ENCODE peak calls at places on chromosomes 1 and 21, in seven cellular contexts. One of them, this sample, is unnamed.

GRCh38 chr1:74246266-74246665 is 11.1 kb downstream of the TNNI3K start:
- DNase-seq in SK-N-SH: no peak
- DNase-seq in AG10803: no peak
- DNase-seq in neural crest cell: no peak
- DNase-seq in endothelial cell: no peak
- DNase-seq in CD4-positive, alpha-beta T cell: no peak
- DNase-seq in GM10248: no peak
- DNase-seq in this sample: no peak

GRCh38 chr1:91948501-91949355 is 473 bp upstream of the BRDT start:
- DNase-seq in GM10248: no peak
- DNase-seq in CD4-positive, alpha-beta T cell: peak; percentile 25
- DNase-seq in neural crest cell: no peak
- DNase-seq in SK-N-SH: no peak
- DNase-seq in AG10803: no peak
- DNase-seq in endothelial cell: no peak
- DNase-seq in this sample: no peak

GRCh38 chr21:17527711-17528110 is 14.9 kb downstream of the CXADR start:
- DNase-seq in endothelial cell: no peak
- DNase-seq in GM10248: no peak
- DNase-seq in SK-N-SH: no peak
- DNase-seq in CD4-positive, alpha-beta T cell: no peak
- DNase-seq in AG10803: no peak
- DNase-seq in neural crest cell: no peak
- DNase-seq in this sample: no peak

GRCh38 chr1:221344693-221345092 is 397.2 kb downstream of the DUSP10 start:
- DNase-seq in AG10803: peak; percentile 77
- DNase-seq in CD4-positive, alpha-beta T cell: no peak
- DNase-seq in GM10248: no peak
- DNase-seq in endothelial cell: no peak
- DNase-seq in neural crest cell: no peak
- DNase-seq in SK-N-SH: no peak
- DNase-seq in this sample: no peak

GRCh38 chr1:208024406-208024805 is 113.5 kb upstream of the CD34 start:
- DNase-seq in neural crest cell: no peak
- DNase-seq in SK-N-SH: no peak
- DNase-seq in endothelial cell: no peak
- DNase-seq in GM10248: no peak
- DNase-seq in AG10803: peak; percentile 63
- DNase-seq in CD4-positive, alpha-beta T cell: no peak
- DNase-seq in this sample: no peak

GRCh38 chr1:174114788-174115448 is 44.4 kb upstream of the RABGAP1L start:
- DNase-seq in neural crest cell: peak; percentile 31
- DNase-seq in AG10803: peak; percentile 59
- DNase-seq in GM10248: peak; percentile 27
- DNase-seq in endothelial cell: peak; percentile 46
- DNase-seq in CD4-positive, alpha-beta T cell: no peak
- DNase-seq in SK-N-SH: peak; percentile 25
- DNase-seq in this sample: no peak

GRCh38 chr1:184223216-184223615 is 163.6 kb upstream of the C1orf21 start:
- DNase-seq in AG10803: no peak
- DNase-seq in CD4-positive, alpha-beta T cell: no peak
- DNase-seq in GM10248: no peak
- DNase-seq in SK-N-SH: no peak
- DNase-seq in endothelial cell: no peak
- DNase-seq in neural crest cell: no peak
- DNase-seq in this sample: no peak

GRCh38 chr1:23613191-23614126 is 54.2 kb upstream of the ID3 start:
- DNase-seq in neural crest cell: no peak
- DNase-seq in endothelial cell: no peak
- DNase-seq in AG10803: no peak
- DNase-seq in GM10248: peak; percentile 59
- DNase-seq in SK-N-SH: no peak
- DNase-seq in CD4-positive, alpha-beta T cell: peak; percentile 27
- DNase-seq in this sample: no peak

GRCh38 chr21:33884361-33885157 is 31.0 kb downstream of the ATP5PO start:
- DNase-seq in CD4-positive, alpha-beta T cell: no peak
- DNase-seq in endothelial cell: no peak
- DNase-seq in SK-N-SH: no peak
- DNase-seq in GM10248: no peak
- DNase-seq in AG10803: peak; percentile 96
- DNase-seq in neural crest cell: no peak
- DNase-seq in this sample: no peak

GRCh38 chr1:218624051-218624450 is 278.9 kb downstream of the TGFB2 start:
- DNase-seq in GM10248: no peak
- DNase-seq in CD4-positive, alpha-beta T cell: no peak
- DNase-seq in AG10803: no peak
- DNase-seq in neural crest cell: no peak
- DNase-seq in SK-N-SH: no peak
- DNase-seq in endothelial cell: no peak
- DNase-seq in this sample: no peak

GRCh38 chr1:204592246-204592948 is 76.2 kb downstream of the MDM4 start:
- DNase-seq in neural crest cell: no peak
- DNase-seq in AG10803: no peak
- DNase-seq in endothelial cell: no peak
- DNase-seq in SK-N-SH: no peak
- DNase-seq in GM10248: no peak
- DNase-seq in CD4-positive, alpha-beta T cell: no peak
- DNase-seq in this sample: no peak

GRCh38 chr1:180503274-180503862 is 991 bp upstream of the ACBD6 start:
- DNase-seq in GM10248: peak; percentile 24
- DNase-seq in endothelial cell: no peak
- DNase-seq in SK-N-SH: peak; percentile 42
- DNase-seq in neural crest cell: no peak
- DNase-seq in AG10803: peak; percentile 33
- DNase-seq in CD4-positive, alpha-beta T cell: no peak
- DNase-seq in this sample: no peak

GRCh38 chr1:203704120-203704519 is 60.9 kb upstream of the LAX1 start:
- DNase-seq in GM10248: no peak
- DNase-seq in CD4-positive, alpha-beta T cell: no peak
- DNase-seq in SK-N-SH: no peak
- DNase-seq in neural crest cell: no peak
- DNase-seq in AG10803: no peak
- DNase-seq in endothelial cell: no peak
- DNase-seq in this sample: no peak

GRCh38 chr1:116720406-116721071 is 33.7 kb upstream of the CD2 start:
- DNase-seq in neural crest cell: no peak
- DNase-seq in GM10248: no peak
- DNase-seq in CD4-positive, alpha-beta T cell: no peak
- DNase-seq in SK-N-SH: no peak
- DNase-seq in AG10803: no peak
- DNase-seq in endothelial cell: no peak
- DNase-seq in this sample: no peak

GRCh38 chr1:67342002-67342890 is 34.6 kb downstream of the IL12RB2 start:
- DNase-seq in CD4-positive, alpha-beta T cell: no peak
- DNase-seq in neural crest cell: no peak
- DNase-seq in endothelial cell: no peak
- DNase-seq in SK-N-SH: no peak
- DNase-seq in AG10803: no peak
- DNase-seq in GM10248: peak; percentile 43
- DNase-seq in this sample: no peak

GRCh38 chr1:40064797-40065492 is 24.4 kb downstream of the CAP1 start:
- DNase-seq in AG10803: no peak
- DNase-seq in CD4-positive, alpha-beta T cell: no peak
- DNase-seq in GM10248: peak; percentile 65
- DNase-seq in SK-N-SH: no peak
- DNase-seq in endothelial cell: no peak
- DNase-seq in neural crest cell: no peak
- DNase-seq in this sample: no peak

GRCh38 chr1:38558055-38558454 is 301.5 kb downstream of the RRAGC start:
- DNase-seq in endothelial cell: no peak
- DNase-seq in SK-N-SH: no peak
- DNase-seq in CD4-positive, alpha-beta T cell: no peak
- DNase-seq in AG10803: no peak
- DNase-seq in GM10248: no peak
- DNase-seq in neural crest cell: peak; percentile 26
- DNase-seq in this sample: no peak

GRCh38 chr1:41560496-41560895 is 76.0 kb upstream of the EDN2 start:
- DNase-seq in AG10803: no peak
- DNase-seq in GM10248: no peak
- DNase-seq in SK-N-SH: no peak
- DNase-seq in neural crest cell: no peak
- DNase-seq in endothelial cell: no peak
- DNase-seq in CD4-positive, alpha-beta T cell: no peak
- DNase-seq in this sample: no peak

GRCh38 chr1:159214149-159214760 is 9.6 kb downstream of the ACKR1 start:
- DNase-seq in AG10803: peak; percentile 33
- DNase-seq in endothelial cell: peak; percentile 64
- DNase-seq in GM10248: peak; percentile 60
- DNase-seq in CD4-positive, alpha-beta T cell: peak; percentile 10
- DNase-seq in SK-N-SH: peak; percentile 65
- DNase-seq in neural crest cell: peak; percentile 48
- DNase-seq in this sample: peak; percentile 52

GRCh38 chr1:164660415-164661174 is 101.6 kb downstream of the PBX1 start:
- DNase-seq in AG10803: peak; percentile 39
- DNase-seq in endothelial cell: no peak
- DNase-seq in CD4-positive, alpha-beta T cell: no peak
- DNase-seq in GM10248: no peak
- DNase-seq in neural crest cell: no peak
- DNase-seq in SK-N-SH: no peak
- DNase-seq in this sample: no peak

GRCh38 chr1:236759252-236759859 is 35.7 kb upstream of the MTR start:
- DNase-seq in AG10803: peak; percentile 34
- DNase-seq in CD4-positive, alpha-beta T cell: no peak
- DNase-seq in SK-N-SH: peak; percentile 44
- DNase-seq in endothelial cell: peak; percentile 22
- DNase-seq in GM10248: peak; percentile 71
- DNase-seq in neural crest cell: peak; percentile 6
- DNase-seq in this sample: no peak

GRCh38 chr1:192608671-192609070 is 27.3 kb upstream of the RGS13 start:
- DNase-seq in AG10803: no peak
- DNase-seq in SK-N-SH: no peak
- DNase-seq in GM10248: no peak
- DNase-seq in endothelial cell: no peak
- DNase-seq in neural crest cell: no peak
- DNase-seq in CD4-positive, alpha-beta T cell: no peak
- DNase-seq in this sample: no peak

GRCh38 chr1:22884806-22885559 is 87.7 kb downstream of the LACTBL1 start:
- DNase-seq in neural crest cell: no peak
- DNase-seq in SK-N-SH: no peak
- DNase-seq in CD4-positive, alpha-beta T cell: no peak
- DNase-seq in endothelial cell: no peak
- DNase-seq in AG10803: no peak
- DNase-seq in GM10248: peak; percentile 42
- DNase-seq in this sample: no peak

GRCh38 chr1:91731815-91732214 is 154.1 kb downstream of the TGFBR3 start:
- DNase-seq in neural crest cell: no peak
- DNase-seq in AG10803: peak; percentile 60
- DNase-seq in SK-N-SH: no peak
- DNase-seq in CD4-positive, alpha-beta T cell: no peak
- DNase-seq in endothelial cell: no peak
- DNase-seq in GM10248: peak; percentile 17
- DNase-seq in this sample: no peak

GRCh38 chr1:64743954-64744491 is 852 bp upstream of the RAVER2 start:
- DNase-seq in endothelial cell: no peak
- DNase-seq in CD4-positive, alpha-beta T cell: no peak
- DNase-seq in neural crest cell: no peak
- DNase-seq in AG10803: no peak
- DNase-seq in GM10248: no peak
- DNase-seq in SK-N-SH: no peak
- DNase-seq in this sample: no peak

GRCh38 chr1:4109626-4109940 is 209.5 kb upstream of the C1orf174 start:
- DNase-seq in SK-N-SH: no peak
- DNase-seq in AG10803: no peak
- DNase-seq in CD4-positive, alpha-beta T cell: no peak
- DNase-seq in neural crest cell: no peak
- DNase-seq in GM10248: no peak
- DNase-seq in endothelial cell: no peak
- DNase-seq in this sample: no peak

GRCh38 chr1:53615101-53615500 is 123.9 kb downstream of the GLIS1 start:
- DNase-seq in neural crest cell: no peak
- DNase-seq in AG10803: no peak
- DNase-seq in CD4-positive, alpha-beta T cell: no peak
- DNase-seq in endothelial cell: no peak
- DNase-seq in GM10248: no peak
- DNase-seq in SK-N-SH: no peak
- DNase-seq in this sample: peak; percentile 20

GRCh38 chr1:53618218-53619087 is 120.5 kb downstream of the GLIS1 start:
- DNase-seq in CD4-positive, alpha-beta T cell: no peak
- DNase-seq in endothelial cell: no peak
- DNase-seq in GM10248: no peak
- DNase-seq in SK-N-SH: no peak
- DNase-seq in neural crest cell: no peak
- DNase-seq in AG10803: no peak
- DNase-seq in this sample: no peak

GRCh38 chr1:53617382-53618217 is 121.4 kb downstream of the GLIS1 start:
- DNase-seq in neural crest cell: no peak
- DNase-seq in AG10803: peak; percentile 43
- DNase-seq in SK-N-SH: no peak
- DNase-seq in CD4-positive, alpha-beta T cell: no peak
- DNase-seq in GM10248: no peak
- DNase-seq in endothelial cell: no peak
- DNase-seq in this sample: peak; percentile 5

GRCh38 chr1:53616511-53616910 is 122.5 kb downstream of the GLIS1 start:
- DNase-seq in SK-N-SH: no peak
- DNase-seq in CD4-positive, alpha-beta T cell: no peak
- DNase-seq in AG10803: no peak
- DNase-seq in neural crest cell: no peak
- DNase-seq in endothelial cell: no peak
- DNase-seq in GM10248: no peak
- DNase-seq in this sample: peak; percentile 29

GRCh38 chr1:53616927-53617326 is 122.0 kb downstream of the GLIS1 start:
- DNase-seq in neural crest cell: no peak
- DNase-seq in endothelial cell: no peak
- DNase-seq in SK-N-SH: no peak
- DNase-seq in GM10248: no peak
- DNase-seq in AG10803: no peak
- DNase-seq in CD4-positive, alpha-beta T cell: no peak
- DNase-seq in this sample: peak; percentile 20
- TF ChIP-seq CTCF in neural crest cell: no peak
- TF ChIP-seq CTCF in endothelial cell: no peak
- TF ChIP-seq CTCF in SK-N-SH: no peak
- TF ChIP-seq CTCF in GM10248: no peak
- TF ChIP-seq CTCF in AG10803: peak; percentile 4
- TF ChIP-seq CTCF in CD4-positive, alpha-beta T cell: no peak
- TF ChIP-seq CTCF in this sample: no peak

GRCh38 chr1:168637350-168637991 is 61.1 kb downstream of the XCL1 start:
- DNase-seq in SK-N-SH: peak; percentile 6
- DNase-seq in GM10248: peak; percentile 29
- DNase-seq in CD4-positive, alpha-beta T cell: no peak
- DNase-seq in neural crest cell: no peak
- DNase-seq in endothelial cell: peak; percentile 19
- DNase-seq in AG10803: no peak
- DNase-seq in this sample: no peak
- TF ChIP-seq CTCF in SK-N-SH: peak; percentile 62
- TF ChIP-seq CTCF in GM10248: peak; percentile 39
- TF ChIP-seq CTCF in CD4-positive, alpha-beta T cell: peak; percentile 17
- TF ChIP-seq CTCF in neural crest cell: peak; percentile 70
- TF ChIP-seq CTCF in endothelial cell: peak; percentile 74
- TF ChIP-seq CTCF in AG10803: peak; percentile 45
- TF ChIP-seq CTCF in this sample: no peak

GRCh38 chr1:201648066-201648910 is 109.4 kb downstream of the NAV1 start:
- DNase-seq in endothelial cell: peak; percentile 57
- DNase-seq in neural crest cell: peak; percentile 47
- DNase-seq in CD4-positive, alpha-beta T cell: no peak
- DNase-seq in SK-N-SH: peak; percentile 87
- DNase-seq in AG10803: peak; percentile 79
- DNase-seq in GM10248: no peak
- DNase-seq in this sample: peak; percentile 48
- TF ChIP-seq CTCF in endothelial cell: no peak
- TF ChIP-seq CTCF in neural crest cell: no peak
- TF ChIP-seq CTCF in CD4-positive, alpha-beta T cell: no peak
- TF ChIP-seq CTCF in SK-N-SH: no peak
- TF ChIP-seq CTCF in AG10803: no peak
- TF ChIP-seq CTCF in GM10248: no peak
- TF ChIP-seq CTCF in this sample: no peak

GRCh38 chr21:36260802-36261201 is 59.2 kb upstream of the MORC3 start:
- DNase-seq in GM10248: no peak
- DNase-seq in AG10803: no peak
- DNase-seq in CD4-positive, alpha-beta T cell: no peak
- DNase-seq in SK-N-SH: no peak
- DNase-seq in neural crest cell: no peak
- DNase-seq in endothelial cell: no peak
- DNase-seq in this sample: no peak
- TF ChIP-seq CTCF in GM10248: no peak
- TF ChIP-seq CTCF in AG10803: no peak
- TF ChIP-seq CTCF in CD4-positive, alpha-beta T cell: no peak
- TF ChIP-seq CTCF in SK-N-SH: no peak
- TF ChIP-seq CTCF in neural crest cell: peak; percentile 17
- TF ChIP-seq CTCF in endothelial cell: peak; percentile 2
- TF ChIP-seq CTCF in this sample: peak; percentile 43